ENCODE peak calls at places on chromosomes 16 and 17, in ten cellular contexts. I is endothelial cell; V is lung; S is mucosa of descending colon; R is stimulated activated CD4-positive, alpha-beta T cell treated with anti-CD3 and anti-CD28 coated beads, Interleukin-1b, Interleukin-23, amount 100 ng/mL, for 1 hour; J is KG1; U is SW480; Q is SW 1271; X is immature natural killer cell; P is T-helper 1 cell. G is an unnamed sample.

GRCh38 chr17:39702901-39703893 is 3.3 kb downstream of the ERBB2 start:
- DNase-seq in I (no peak), V (no peak), S (peak), R (no peak), J (no peak), U (no peak), Q (no peak), X (peak), P (no peak), G (no peak)

GRCh38 chr17:74190154-74190553 is 13.3 kb upstream of the RPL38 start:
- DNase-seq in I (no peak), V (no peak), S (no peak), R (no peak), J (no peak), U (peak), Q (peak), X (no peak), P (no peak), G (peak)

GRCh38 chr17:79834575-79835469 is 4.4 kb downstream of the CBX4 start:
- DNase-seq in I (peak), V (no peak), S (peak), R (no peak), J (no peak), U (no peak), Q (no peak), X (peak), P (no peak), G (no peak)

GRCh38 chr16:68665501-68665900 is 20.4 kb downstream of the CDH3 start:
- DNase-seq in I (no peak), V (no peak), S (no peak), R (no peak), J (no peak), U (no peak), Q (no peak), X (no peak), P (no peak), G (no peak)

GRCh38 chr16:63890072-63890471 is 1231.8 kb downstream of the CDH11 start:
- DNase-seq in I (no peak), V (no peak), S (no peak), R (no peak), J (no peak), U (no peak), Q (no peak), X (no peak), P (no peak), G (peak)

GRCh38 chr17:83175551-83176271 is 96.3 kb downstream of the METRNL start:
- DNase-seq in I (no peak), V (peak), S (no peak), R (no peak), J (no peak), U (no peak), Q (no peak), X (no peak), P (no peak), G (no peak)

GRCh38 chr17:59827721-59828477 is 64.8 kb downstream of the TUBD1 start:
- DNase-seq in I (no peak), V (no peak), S (no peak), R (no peak), J (no peak), U (peak), Q (peak), X (no peak), P (peak), G (no peak)

GRCh38 chr16:57235128-57236092 is 9.6 kb upstream of the ARL2BP start:
- DNase-seq in I (no peak), V (no peak), S (no peak), R (no peak), J (no peak), U (no peak), Q (no peak), X (no peak), P (peak), G (peak)

GRCh38 chr17:2593846-2594656 is 597 bp downstream of the PAFAH1B1 start:
- DNase-seq in I (peak), V (peak), S (peak), R (peak), J (peak), U (peak), Q (peak), X (peak), P (peak), G (peak)

GRCh38 chr17:75524971-75525805 is at the start of gene LLGL2:
- DNase-seq in I (peak), V (peak), S (peak), R (peak), J (no peak), U (peak), Q (peak), X (peak), P (peak), G (peak)

GRCh38 chr16:407253-407652 is 5.6 kb downstream of the DECR2 start:
- DNase-seq in I (no peak), V (no peak), S (no peak), R (no peak), J (no peak), U (no peak), Q (no peak), X (no peak), P (no peak), G (no peak)

GRCh38 chr17:61833536-61834203 is 29.7 kb downstream of the BRIP1 start:
- DNase-seq in I (no peak), V (no peak), S (no peak), R (no peak), J (no peak), U (peak), Q (peak), X (no peak), P (no peak), G (peak)

GRCh38 chr17:17694229-17695081 is 13.2 kb downstream of the RAI1 start:
- DNase-seq in I (peak), V (peak), S (peak), R (peak), J (peak), U (peak), Q (peak), X (peak), P (peak), G (peak)

GRCh38 chr17:55743103-55743679 is 7.7 kb upstream of the PCTP start:
- DNase-seq in I (no peak), V (peak), S (peak), R (no peak), J (no peak), U (peak), Q (peak), X (no peak), P (no peak), G (peak)

GRCh38 chr16:9258423-9259051 is 167.1 kb downstream of the HAPSTR1 start:
- DNase-seq in I (peak), V (peak), S (peak), R (no peak), J (peak), U (peak), Q (peak), X (no peak), P (peak), G (peak)

GRCh38 chr16:1538804-1539520 is 5.5 kb downstream of the TMEM204 start:
- DNase-seq in I (no peak), V (no peak), S (no peak), R (no peak), J (no peak), U (no peak), Q (no peak), X (no peak), P (peak), G (no peak)

GRCh38 chr16:12628526-12628925 is 175.2 kb downstream of the CPPED1 start:
- DNase-seq in I (no peak), V (no peak), S (no peak), R (no peak), J (no peak), U (no peak), Q (peak), X (no peak), P (no peak), G (peak)

GRCh38 chr16:3959148-3959547 is 78.6 kb upstream of the CREBBP start:
- DNase-seq in I (no peak), V (peak), S (no peak), R (no peak), J (no peak), U (no peak), Q (peak), X (no peak), P (no peak), G (peak)

GRCh38 chr17:45292696-45293412 is 24.0 kb downstream of the MAP3K14 start:
- DNase-seq in I (no peak), V (no peak), S (no peak), R (no peak), J (no peak), U (no peak), Q (no peak), X (no peak), P (no peak), G (no peak)

GRCh38 chr16:76926595-76926994 is 264.4 kb upstream of the MON1B start:
- DNase-seq in I (no peak), V (no peak), S (no peak), R (no peak), J (no peak), U (no peak), Q (no peak), X (no peak), P (no peak), G (no peak)

GRCh38 chr16:1472974-1473373 is 1.9 kb downstream of the CLCN7 start:
- DNase-seq in I (no peak), V (no peak), S (no peak), R (no peak), J (no peak), U (no peak), Q (no peak), X (no peak), P (no peak), G (no peak)

GRCh38 chr16:23132921-23133532 is 16.2 kb downstream of the USP31 start:
- DNase-seq in I (no peak), V (no peak), S (no peak), R (no peak), J (no peak), U (no peak), Q (no peak), X (no peak), P (no peak), G (peak)

GRCh38 chr17:2138318-2138717 is 83.4 kb downstream of the HIC1 start:
- DNase-seq in I (no peak), V (no peak), S (no peak), R (no peak), J (no peak), U (no peak), Q (no peak), X (peak), P (peak), G (no peak)

GRCh38 chr17:17303010-17303846 is at the start of gene NT5M:
- DNase-seq in I (peak), V (peak), S (peak), R (peak), J (peak), U (peak), Q (peak), X (peak), P (peak), G (peak)

GRCh38 chr16:24984101-24984500 is 31.1 kb downstream of the ARHGAP17 start:
- DNase-seq in I (no peak), V (no peak), S (no peak), R (no peak), J (no peak), U (no peak), Q (no peak), X (no peak), P (no peak), G (no peak)

GRCh38 chr16:20441221-20441620 is 10.1 kb upstream of the ACSM2A start:
- DNase-seq in I (no peak), V (no peak), S (no peak), R (no peak), J (no peak), U (no peak), Q (no peak), X (no peak), P (no peak), G (no peak)

GRCh38 chr17:67746704-67747571 is 29.2 kb downstream of the NOL11 start:
- DNase-seq in I (no peak), V (no peak), S (peak), R (no peak), J (no peak), U (no peak), Q (no peak), X (no peak), P (no peak), G (no peak)